ENCODE peak calls at places on chromosome 22, in five cellular contexts. One of them, this sample, is unnamed.

GRCh38 chr22:43136255-43136654 is 6.9 kb downstream of the MCAT start:
- DNase-seq in ACHN: peak
- DNase-seq in memory B cell: peak
- DNase-seq in GM04504: no peak
- DNase-seq in pulmonary artery endothelial cell: no peak
- DNase-seq in this sample: no peak

GRCh38 chr22:30872282-30873041 is 96.1 kb downstream of the MORC2 start:
- DNase-seq in ACHN: no peak
- DNase-seq in memory B cell: no peak
- DNase-seq in GM04504: no peak
- DNase-seq in pulmonary artery endothelial cell: no peak
- DNase-seq in this sample: no peak

GRCh38 chr22:25764270-25765015 is 22.5 kb downstream of the MYO18B start:
- DNase-seq in ACHN: no peak
- DNase-seq in memory B cell: no peak
- DNase-seq in GM04504: no peak
- DNase-seq in pulmonary artery endothelial cell: no peak
- DNase-seq in this sample: no peak

GRCh38 chr22:41731609-41732008 is 32.3 kb downstream of the MEI1 start:
- DNase-seq in ACHN: no peak
- DNase-seq in memory B cell: no peak
- DNase-seq in GM04504: no peak
- DNase-seq in pulmonary artery endothelial cell: no peak
- DNase-seq in this sample: no peak

GRCh38 chr22:40107756-40108437 is 69.8 kb upstream of the TNRC6B start:
- DNase-seq in ACHN: peak
- DNase-seq in memory B cell: no peak
- DNase-seq in GM04504: peak
- DNase-seq in pulmonary artery endothelial cell: no peak
- DNase-seq in this sample: no peak

GRCh38 chr22:31998784-31999435 is 44.2 kb upstream of the SLC5A1 start:
- DNase-seq in ACHN: no peak
- DNase-seq in memory B cell: no peak
- DNase-seq in GM04504: no peak
- DNase-seq in pulmonary artery endothelial cell: no peak
- DNase-seq in this sample: no peak

GRCh38 chr22:38412435-38413084 is 42.4 kb downstream of the KCNJ4 start:
- DNase-seq in ACHN: no peak
- DNase-seq in memory B cell: peak
- DNase-seq in GM04504: no peak
- DNase-seq in pulmonary artery endothelial cell: no peak
- DNase-seq in this sample: no peak

GRCh38 chr22:50071432-50072166 is 13.5 kb upstream of the TTLL8 start:
- DNase-seq in ACHN: no peak
- DNase-seq in memory B cell: no peak
- DNase-seq in GM04504: no peak
- DNase-seq in pulmonary artery endothelial cell: no peak
- DNase-seq in this sample: no peak

GRCh38 chr22:27241430-27242110 is 560.0 kb downstream of the MN1 start:
- DNase-seq in ACHN: peak
- DNase-seq in memory B cell: no peak
- DNase-seq in GM04504: no peak
- DNase-seq in pulmonary artery endothelial cell: peak
- DNase-seq in this sample: no peak

GRCh38 chr22:47422736-47423135 is 660.3 kb downstream of the TBC1D22A start:
- DNase-seq in ACHN: no peak
- DNase-seq in memory B cell: no peak
- DNase-seq in GM04504: no peak
- DNase-seq in pulmonary artery endothelial cell: no peak
- DNase-seq in this sample: no peak

GRCh38 chr22:29704528-29705285 is 15.1 kb upstream of the CABP7 start:
- DNase-seq in ACHN: peak
- DNase-seq in memory B cell: no peak
- DNase-seq in GM04504: no peak
- DNase-seq in pulmonary artery endothelial cell: no peak
- DNase-seq in this sample: no peak

GRCh38 chr22:46829140-46829891 is 66.9 kb downstream of the TBC1D22A start:
- DNase-seq in ACHN: peak
- DNase-seq in memory B cell: no peak
- DNase-seq in GM04504: peak
- DNase-seq in pulmonary artery endothelial cell: peak
- DNase-seq in this sample: peak

GRCh38 chr22:35517769-35518530 is 22.7 kb upstream of the RASD2 start:
- DNase-seq in ACHN: no peak
- DNase-seq in memory B cell: no peak
- DNase-seq in GM04504: no peak
- DNase-seq in pulmonary artery endothelial cell: no peak
- DNase-seq in this sample: no peak

GRCh38 chr22:43858156-43858895 is 4.0 kb downstream of the SULT4A1 start:
- DNase-seq in ACHN: no peak
- DNase-seq in memory B cell: no peak
- DNase-seq in GM04504: no peak
- DNase-seq in pulmonary artery endothelial cell: no peak
- DNase-seq in this sample: no peak

GRCh38 chr22:24289138-24289537 is 18.5 kb downstream of the SPECC1L start:
- DNase-seq in ACHN: peak
- DNase-seq in memory B cell: no peak
- DNase-seq in GM04504: peak
- DNase-seq in pulmonary artery endothelial cell: no peak
- DNase-seq in this sample: peak

GRCh38 chr22:31039393-31039792 is 41.7 kb upstream of the SMTN start:
- DNase-seq in ACHN: no peak
- DNase-seq in memory B cell: no peak
- DNase-seq in GM04504: peak
- DNase-seq in pulmonary artery endothelial cell: no peak
- DNase-seq in this sample: no peak

GRCh38 chr22:36762687-36763260 is 13.1 kb downstream of the IFT27 start:
- DNase-seq in ACHN: no peak
- DNase-seq in memory B cell: no peak
- DNase-seq in GM04504: peak
- DNase-seq in pulmonary artery endothelial cell: no peak
- DNase-seq in this sample: no peak

GRCh38 chr22:22123118-22123959 is 121.2 kb upstream of the VPREB1 start:
- DNase-seq in ACHN: no peak
- DNase-seq in memory B cell: no peak
- DNase-seq in GM04504: no peak
- DNase-seq in pulmonary artery endothelial cell: no peak
- DNase-seq in this sample: no peak

This sample was measured in HS-5.